ENCODE peak calls at places on chromosomes 16 and 17, in five cellular contexts. One of them, this sample, is unnamed.

GRCh38 chr17:46136820-46137219 is 56.4 kb downstream of the KANSL1 start:
- DNase-seq in kidney: no peak
- DNase-seq in activated CD8-positive, alpha-beta T cell treated with anti-CD3 and anti-CD28 coated beads, Interleukin-2, amount 10 ng/mL, durations not matched to agents 7 days and 5 days: no peak
- DNase-seq in central memory CD4-positive, alpha-beta T cell: no peak
- DNase-seq in body of pancreas: no peak
- DNase-seq in this sample: no peak

GRCh38 chr16:54193656-54194007 is 93.0 kb downstream of the IRX3 start:
- DNase-seq in kidney: peak
- DNase-seq in activated CD8-positive, alpha-beta T cell treated with anti-CD3 and anti-CD28 coated beads, Interleukin-2, amount 10 ng/mL, durations not matched to agents 7 days and 5 days: peak
- DNase-seq in central memory CD4-positive, alpha-beta T cell: no peak
- DNase-seq in body of pancreas: peak
- DNase-seq in this sample: peak

GRCh38 chr16:2968738-2969544 is at the start of gene PAQR4:
- DNase-seq in kidney: peak
- DNase-seq in activated CD8-positive, alpha-beta T cell treated with anti-CD3 and anti-CD28 coated beads, Interleukin-2, amount 10 ng/mL, durations not matched to agents 7 days and 5 days: peak
- DNase-seq in central memory CD4-positive, alpha-beta T cell: peak
- DNase-seq in body of pancreas: peak
- DNase-seq in this sample: peak

GRCh38 chr16:68037820-68038597 is 14.9 kb downstream of the DUS2 start:
- DNase-seq in kidney: no peak
- DNase-seq in activated CD8-positive, alpha-beta T cell treated with anti-CD3 and anti-CD28 coated beads, Interleukin-2, amount 10 ng/mL, durations not matched to agents 7 days and 5 days: no peak
- DNase-seq in central memory CD4-positive, alpha-beta T cell: no peak
- DNase-seq in body of pancreas: no peak
- DNase-seq in this sample: no peak

GRCh38 chr16:46765050-46765449 is 16.9 kb upstream of the MYLK3 start:
- DNase-seq in kidney: no peak
- DNase-seq in activated CD8-positive, alpha-beta T cell treated with anti-CD3 and anti-CD28 coated beads, Interleukin-2, amount 10 ng/mL, durations not matched to agents 7 days and 5 days: no peak
- DNase-seq in central memory CD4-positive, alpha-beta T cell: no peak
- DNase-seq in body of pancreas: no peak
- DNase-seq in this sample: peak

GRCh38 chr16:24273511-24273910 is 17.4 kb downstream of the CACNG3 start:
- DNase-seq in kidney: no peak
- DNase-seq in activated CD8-positive, alpha-beta T cell treated with anti-CD3 and anti-CD28 coated beads, Interleukin-2, amount 10 ng/mL, durations not matched to agents 7 days and 5 days: no peak
- DNase-seq in central memory CD4-positive, alpha-beta T cell: no peak
- DNase-seq in body of pancreas: no peak
- DNase-seq in this sample: no peak

GRCh38 chr17:40022961-40023541 is 7.8 kb downstream of the CSF3 start:
- DNase-seq in kidney: no peak
- DNase-seq in activated CD8-positive, alpha-beta T cell treated with anti-CD3 and anti-CD28 coated beads, Interleukin-2, amount 10 ng/mL, durations not matched to agents 7 days and 5 days: no peak
- DNase-seq in central memory CD4-positive, alpha-beta T cell: no peak
- DNase-seq in body of pancreas: no peak
- DNase-seq in this sample: no peak

GRCh38 chr17:14352139-14352538 is 51.3 kb downstream of the HS3ST3B1 start:
- DNase-seq in kidney: no peak
- DNase-seq in activated CD8-positive, alpha-beta T cell treated with anti-CD3 and anti-CD28 coated beads, Interleukin-2, amount 10 ng/mL, durations not matched to agents 7 days and 5 days: no peak
- DNase-seq in central memory CD4-positive, alpha-beta T cell: no peak
- DNase-seq in body of pancreas: no peak
- DNase-seq in this sample: no peak

GRCh38 chr16:86951831-86952598 is 365.2 kb downstream of the C16orf95 start:
- DNase-seq in kidney: no peak
- DNase-seq in activated CD8-positive, alpha-beta T cell treated with anti-CD3 and anti-CD28 coated beads, Interleukin-2, amount 10 ng/mL, durations not matched to agents 7 days and 5 days: no peak
- DNase-seq in central memory CD4-positive, alpha-beta T cell: no peak
- DNase-seq in body of pancreas: no peak
- DNase-seq in this sample: no peak

GRCh38 chr17:55245986-55246385 is 18.8 kb upstream of the HLF start:
- DNase-seq in kidney: no peak
- DNase-seq in activated CD8-positive, alpha-beta T cell treated with anti-CD3 and anti-CD28 coated beads, Interleukin-2, amount 10 ng/mL, durations not matched to agents 7 days and 5 days: no peak
- DNase-seq in central memory CD4-positive, alpha-beta T cell: no peak
- DNase-seq in body of pancreas: no peak
- DNase-seq in this sample: no peak

GRCh38 chr17:51120357-51120738 is 320 bp downstream of the SPAG9 start:
- DNase-seq in kidney: no peak
- DNase-seq in activated CD8-positive, alpha-beta T cell treated with anti-CD3 and anti-CD28 coated beads, Interleukin-2, amount 10 ng/mL, durations not matched to agents 7 days and 5 days: peak
- DNase-seq in central memory CD4-positive, alpha-beta T cell: no peak
- DNase-seq in body of pancreas: no peak
- DNase-seq in this sample: no peak

GRCh38 chr17:51005768-51006167 is 114.9 kb downstream of the SPAG9 start:
- DNase-seq in kidney: no peak
- DNase-seq in activated CD8-positive, alpha-beta T cell treated with anti-CD3 and anti-CD28 coated beads, Interleukin-2, amount 10 ng/mL, durations not matched to agents 7 days and 5 days: no peak
- DNase-seq in central memory CD4-positive, alpha-beta T cell: no peak
- DNase-seq in body of pancreas: no peak
- DNase-seq in this sample: no peak

GRCh38 chr16:89300311-89300975 is 82.9 kb downstream of the ZNF778 start:
- DNase-seq in kidney: no peak
- DNase-seq in activated CD8-positive, alpha-beta T cell treated with anti-CD3 and anti-CD28 coated beads, Interleukin-2, amount 10 ng/mL, durations not matched to agents 7 days and 5 days: no peak
- DNase-seq in central memory CD4-positive, alpha-beta T cell: no peak
- DNase-seq in body of pancreas: peak
- DNase-seq in this sample: no peak

GRCh38 chr17:44095647-44096496 is 25.3 kb downstream of the G6PC3 start:
- DNase-seq in kidney: peak
- DNase-seq in activated CD8-positive, alpha-beta T cell treated with anti-CD3 and anti-CD28 coated beads, Interleukin-2, amount 10 ng/mL, durations not matched to agents 7 days and 5 days: no peak
- DNase-seq in central memory CD4-positive, alpha-beta T cell: no peak
- DNase-seq in body of pancreas: no peak
- DNase-seq in this sample: peak

GRCh38 chr17:81566461-81567126 is 14.4 kb upstream of the FAAP100 start:
- DNase-seq in kidney: peak
- DNase-seq in activated CD8-positive, alpha-beta T cell treated with anti-CD3 and anti-CD28 coated beads, Interleukin-2, amount 10 ng/mL, durations not matched to agents 7 days and 5 days: no peak
- DNase-seq in central memory CD4-positive, alpha-beta T cell: no peak
- DNase-seq in body of pancreas: peak
- DNase-seq in this sample: peak

GRCh38 chr17:39099686-39100293 is 51.6 kb downstream of the PLXDC1 start:
- DNase-seq in kidney: no peak
- DNase-seq in activated CD8-positive, alpha-beta T cell treated with anti-CD3 and anti-CD28 coated beads, Interleukin-2, amount 10 ng/mL, durations not matched to agents 7 days and 5 days: no peak
- DNase-seq in central memory CD4-positive, alpha-beta T cell: no peak
- DNase-seq in body of pancreas: no peak
- DNase-seq in this sample: no peak

GRCh38 chr16:53541326-53541725 is 38.3 kb upstream of the AKTIP start:
- DNase-seq in kidney: no peak
- DNase-seq in activated CD8-positive, alpha-beta T cell treated with anti-CD3 and anti-CD28 coated beads, Interleukin-2, amount 10 ng/mL, durations not matched to agents 7 days and 5 days: no peak
- DNase-seq in central memory CD4-positive, alpha-beta T cell: no peak
- DNase-seq in body of pancreas: no peak
- DNase-seq in this sample: no peak

GRCh38 chr16:57023541-57024249 is 34.3 kb downstream of the NLRC5 start:
- DNase-seq in kidney: no peak
- DNase-seq in activated CD8-positive, alpha-beta T cell treated with anti-CD3 and anti-CD28 coated beads, Interleukin-2, amount 10 ng/mL, durations not matched to agents 7 days and 5 days: peak
- DNase-seq in central memory CD4-positive, alpha-beta T cell: peak
- DNase-seq in body of pancreas: no peak
- DNase-seq in this sample: peak

This sample was measured in Jurkat, Clone E6-1.